ENCODE peak calls at places on chromosomes 1 and 21, in seven cellular contexts. One of them, this sample, is unnamed.
A peak's percentile ranks its signal among the peaks of the same experiment; 100 is the strongest.

GRCh38 chr1:12067900-12068821 is 5.1 kb downstream of the TNFRSF8 start:
- DNase-seq in HCT116: no peak
- DNase-seq in GM12878: peak; percentile 91
- DNase-seq in K562: peak; percentile 54
- DNase-seq in H1: peak; percentile 64
- DNase-seq in SK-N-SH: no peak
- DNase-seq in HepG2: no peak
- DNase-seq in this sample: no peak

GRCh38 chr1:228875741-228876140 is 140.5 kb downstream of the RHOU start:
- DNase-seq in HCT116: no peak
- DNase-seq in HepG2: no peak
- DNase-seq in H1: no peak
- DNase-seq in K562: no peak
- DNase-seq in GM12878: no peak
- DNase-seq in SK-N-SH: no peak
- DNase-seq in this sample: no peak

GRCh38 chr1:226993676-226994356 is 53.7 kb downstream of the COQ8A start:
- DNase-seq in HepG2: peak; percentile 73
- DNase-seq in GM12878: no peak
- DNase-seq in HCT116: no peak
- DNase-seq in H1: peak; percentile 47
- DNase-seq in K562: no peak
- DNase-seq in SK-N-SH: peak; percentile 54
- DNase-seq in this sample: no peak

GRCh38 chr1:31396633-31397351 is 16.2 kb upstream of the SERINC2 start:
- DNase-seq in H1: no peak
- DNase-seq in HCT116: peak; percentile 55
- DNase-seq in GM12878: no peak
- DNase-seq in HepG2: no peak
- DNase-seq in SK-N-SH: no peak
- DNase-seq in K562: no peak
- DNase-seq in this sample: peak; percentile 28

GRCh38 chr21:42376338-42376982 is 10.1 kb upstream of the TFF1 start:
- DNase-seq in SK-N-SH: no peak
- DNase-seq in H1: no peak
- DNase-seq in GM12878: no peak
- DNase-seq in HCT116: no peak
- DNase-seq in HepG2: no peak
- DNase-seq in K562: peak; percentile 80
- DNase-seq in this sample: peak; percentile 88

GRCh38 chr1:226158457-226158856 is 28.1 kb downstream of the ACBD3 start:
- DNase-seq in SK-N-SH: no peak
- DNase-seq in K562: no peak
- DNase-seq in H1: no peak
- DNase-seq in HCT116: no peak
- DNase-seq in HepG2: no peak
- DNase-seq in GM12878: no peak
- DNase-seq in this sample: no peak

GRCh38 chr1:45974541-45975269 is 157.7 kb downstream of the PIK3R3 start:
- DNase-seq in K562: no peak
- DNase-seq in HCT116: no peak
- DNase-seq in H1: no peak
- DNase-seq in HepG2: peak; percentile 43
- DNase-seq in SK-N-SH: no peak
- DNase-seq in GM12878: no peak
- DNase-seq in this sample: no peak

GRCh38 chr1:29786195-29786594 is 549.9 kb downstream of the PTPRU start:
- DNase-seq in SK-N-SH: peak; percentile 57
- DNase-seq in GM12878: no peak
- DNase-seq in HepG2: no peak
- DNase-seq in K562: no peak
- DNase-seq in H1: no peak
- DNase-seq in HCT116: no peak
- DNase-seq in this sample: no peak

GRCh38 chr1:220521755-220522154 is 6.2 kb upstream of the MARK1 start:
- DNase-seq in K562: no peak
- DNase-seq in SK-N-SH: no peak
- DNase-seq in H1: no peak
- DNase-seq in HepG2: no peak
- DNase-seq in GM12878: no peak
- DNase-seq in HCT116: no peak
- DNase-seq in this sample: peak; percentile 77

GRCh38 chr1:38990401-38990745 is 703 bp upstream of the AKIRIN1 start:
- DNase-seq in H1: no peak
- DNase-seq in K562: no peak
- DNase-seq in HCT116: no peak
- DNase-seq in SK-N-SH: no peak
- DNase-seq in GM12878: no peak
- DNase-seq in HepG2: no peak
- DNase-seq in this sample: no peak

GRCh38 chr1:1683104-1683905 is 9.3 kb downstream of the SLC35E2B start:
- DNase-seq in H1: no peak
- DNase-seq in SK-N-SH: peak; percentile 10
- DNase-seq in GM12878: no peak
- DNase-seq in K562: peak; percentile 13
- DNase-seq in HCT116: no peak
- DNase-seq in HepG2: no peak
- DNase-seq in this sample: no peak

GRCh38 chr1:55352080-55352800 is 137.1 kb upstream of the USP24 start:
- DNase-seq in K562: no peak
- DNase-seq in GM12878: no peak
- DNase-seq in HCT116: no peak
- DNase-seq in HepG2: no peak
- DNase-seq in SK-N-SH: no peak
- DNase-seq in H1: no peak
- DNase-seq in this sample: no peak

GRCh38 chr1:23777979-23778814 is at the start of gene PITHD1:
- DNase-seq in K562: peak; percentile 96
- DNase-seq in HepG2: peak; percentile 83
- DNase-seq in GM12878: peak; percentile 45
- DNase-seq in H1: peak; percentile 77
- DNase-seq in HCT116: peak; percentile 76
- DNase-seq in SK-N-SH: peak; percentile 97
- DNase-seq in this sample: peak; percentile 74

GRCh38 chr1:5706239-5706638 is 286.0 kb downstream of the NPHP4 start:
- DNase-seq in HCT116: no peak
- DNase-seq in HepG2: no peak
- DNase-seq in SK-N-SH: no peak
- DNase-seq in H1: no peak
- DNase-seq in K562: no peak
- DNase-seq in GM12878: no peak
- DNase-seq in this sample: no peak

GRCh38 chr1:110067957-110068645 is 2.4 kb downstream of the ALX3 start:
- DNase-seq in GM12878: no peak
- DNase-seq in SK-N-SH: no peak
- DNase-seq in K562: no peak
- DNase-seq in HCT116: no peak
- DNase-seq in H1: peak; percentile 79
- DNase-seq in HepG2: no peak
- DNase-seq in this sample: no peak

GRCh38 chr1:89476072-89476471 is 48.6 kb upstream of the LRRC8B start:
- DNase-seq in HepG2: no peak
- DNase-seq in H1: no peak
- DNase-seq in K562: no peak
- DNase-seq in SK-N-SH: no peak
- DNase-seq in HCT116: no peak
- DNase-seq in GM12878: no peak
- DNase-seq in this sample: no peak

GRCh38 chr21:18655927-18656326 is 252.3 kb upstream of the TMPRSS15 start:
- DNase-seq in GM12878: no peak
- DNase-seq in SK-N-SH: no peak
- DNase-seq in HepG2: no peak
- DNase-seq in H1: no peak
- DNase-seq in HCT116: no peak
- DNase-seq in K562: no peak
- DNase-seq in this sample: no peak

GRCh38 chr21:32237021-32237420 is 41.8 kb downstream of the MIS18A start:
- DNase-seq in H1: no peak
- DNase-seq in HepG2: no peak
- DNase-seq in GM12878: no peak
- DNase-seq in K562: no peak
- DNase-seq in SK-N-SH: no peak
- DNase-seq in HCT116: no peak
- DNase-seq in this sample: no peak

GRCh38 chr21:32238063-32238462 is 40.8 kb downstream of the MIS18A start:
- DNase-seq in HepG2: no peak
- DNase-seq in SK-N-SH: no peak
- DNase-seq in H1: no peak
- DNase-seq in K562: no peak
- DNase-seq in GM12878: no peak
- DNase-seq in HCT116: no peak
- DNase-seq in this sample: no peak

GRCh38 chr21:32241434-32241785 is 37.4 kb downstream of the MIS18A start:
- DNase-seq in HCT116: no peak
- DNase-seq in H1: no peak
- DNase-seq in SK-N-SH: no peak
- DNase-seq in GM12878: no peak
- DNase-seq in K562: no peak
- DNase-seq in HepG2: no peak
- DNase-seq in this sample: no peak

GRCh38 chr21:32245971-32246370 is 32.9 kb downstream of the MIS18A start:
- DNase-seq in HepG2: no peak
- DNase-seq in H1: no peak
- DNase-seq in K562: no peak
- DNase-seq in HCT116: no peak
- DNase-seq in GM12878: no peak
- DNase-seq in SK-N-SH: no peak
- DNase-seq in this sample: no peak

GRCh38 chr21:32240708-32241433 is 38.0 kb downstream of the MIS18A start:
- DNase-seq in H1: no peak
- DNase-seq in SK-N-SH: no peak
- DNase-seq in HCT116: no peak
- DNase-seq in HepG2: no peak
- DNase-seq in GM12878: peak; percentile 13
- DNase-seq in K562: no peak
- DNase-seq in this sample: no peak
- TF ChIP-seq JUND in H1: no peak
- TF ChIP-seq JUND in SK-N-SH: no peak
- TF ChIP-seq JUND in HCT116: no peak
- TF ChIP-seq JUND in HepG2: no peak
- TF ChIP-seq JUND in GM12878: no peak
- TF ChIP-seq JUND in K562: no peak
- TF ChIP-seq JUND in this sample: no peak

DNA sequence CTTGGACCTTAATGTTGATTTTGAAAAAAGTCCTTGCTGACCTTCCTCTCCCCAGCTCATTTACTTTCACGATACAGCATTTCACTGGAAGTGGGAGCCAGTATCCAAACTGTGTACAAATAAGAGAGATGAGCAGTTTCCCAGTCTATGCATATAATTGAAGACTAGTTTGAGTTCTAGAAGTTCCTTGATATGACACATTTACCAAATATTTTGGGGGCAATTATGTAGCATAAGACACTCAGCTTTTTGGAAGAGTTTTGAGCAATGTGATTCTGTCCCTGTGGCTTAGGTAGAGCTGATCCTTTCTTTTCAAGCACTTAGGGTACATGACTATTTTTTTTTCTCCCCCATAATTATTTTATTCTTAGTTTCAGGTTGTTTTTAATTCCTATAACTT is 26.4 kb downstream of the GIPC2 start:
- DNase-seq in K562: no peak
- DNase-seq in H1: no peak
- DNase-seq in HCT116: no peak
- DNase-seq in GM12878: no peak
- DNase-seq in SK-N-SH: no peak
- DNase-seq in HepG2: no peak
- DNase-seq in this sample: no peak
- TF ChIP-seq JUND in K562: no peak
- TF ChIP-seq JUND in H1: no peak
- TF ChIP-seq JUND in HCT116: no peak
- TF ChIP-seq JUND in GM12878: no peak
- TF ChIP-seq JUND in SK-N-SH: no peak
- TF ChIP-seq JUND in HepG2: no peak
- TF ChIP-seq JUND in this sample: no peak

DNA sequence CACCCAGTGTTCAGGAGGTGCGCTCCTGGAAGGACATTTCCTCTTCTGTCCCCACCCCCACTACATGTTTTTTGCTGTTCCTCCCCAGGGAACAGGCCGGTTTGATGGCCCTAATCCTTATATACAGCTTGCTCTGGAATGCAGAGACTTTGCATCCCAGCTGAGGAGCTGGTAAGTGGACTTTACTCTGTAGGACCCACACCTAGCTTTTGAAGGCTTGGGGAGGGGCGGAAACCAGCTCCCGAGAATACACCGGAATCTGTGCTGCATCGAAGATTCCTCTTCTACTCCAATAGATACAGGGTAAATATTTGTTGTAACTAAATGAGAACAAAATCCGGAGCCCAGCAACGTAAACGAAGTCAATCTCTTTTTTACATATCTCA is 1.2 kb upstream of the CGN start:
- DNase-seq in HCT116: no peak
- DNase-seq in HepG2: no peak
- DNase-seq in K562: no peak
- DNase-seq in H1: no peak
- DNase-seq in GM12878: no peak
- DNase-seq in SK-N-SH: no peak
- DNase-seq in this sample: peak; percentile 61
- TF ChIP-seq JUND in HCT116: no peak
- TF ChIP-seq JUND in HepG2: no peak
- TF ChIP-seq JUND in K562: no peak
- TF ChIP-seq JUND in H1: no peak
- TF ChIP-seq JUND in GM12878: no peak
- TF ChIP-seq JUND in SK-N-SH: no peak
- TF ChIP-seq JUND in this sample: no peak

DNA sequence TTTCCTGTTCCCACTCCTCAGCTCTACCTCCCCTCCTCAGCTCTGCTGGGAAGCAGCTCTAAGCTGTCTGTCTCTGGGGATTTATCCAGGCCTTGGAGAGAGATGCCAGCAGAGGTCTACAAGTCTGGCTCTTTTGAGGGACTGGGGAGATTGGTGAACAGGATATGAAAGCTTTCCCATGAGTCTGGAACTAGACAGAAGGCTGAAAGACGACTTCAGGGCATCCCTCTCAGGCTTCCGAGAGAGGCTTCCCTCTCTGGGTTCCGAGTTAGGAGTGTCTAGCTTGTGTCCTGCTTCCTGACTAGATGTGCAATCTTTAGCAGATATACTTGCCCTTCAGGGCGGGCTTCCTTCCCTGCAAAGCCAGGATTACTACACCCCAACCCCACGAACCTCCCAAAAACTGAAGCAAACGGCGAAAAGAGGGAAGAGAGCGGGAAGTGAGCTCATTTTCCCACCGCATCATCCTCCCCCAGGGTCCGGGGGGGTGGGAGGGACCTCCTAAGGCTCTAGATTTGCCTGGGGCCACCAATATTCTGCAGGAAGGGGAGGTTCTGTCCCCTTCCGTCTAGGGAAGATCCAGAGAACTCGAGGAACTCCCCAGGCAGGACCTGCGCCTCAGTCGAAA is 598 bp downstream of the TMEM35B start:
- DNase-seq in GM12878: no peak
- DNase-seq in SK-N-SH: peak; percentile 57
- DNase-seq in HepG2: no peak
- DNase-seq in HCT116: no peak
- DNase-seq in K562: peak; percentile 65
- DNase-seq in H1: no peak
- DNase-seq in this sample: peak; percentile 18
- TF ChIP-seq JUND in GM12878: no peak
- TF ChIP-seq JUND in SK-N-SH: no peak
- TF ChIP-seq JUND in HepG2: no peak
- TF ChIP-seq JUND in HCT116: no peak
- TF ChIP-seq JUND in K562: no peak
- TF ChIP-seq JUND in H1: no peak
- TF ChIP-seq JUND in this sample: no peak